ENCODE peak calls at places on chromosome 16, in six cellular contexts. One of them, this sample, is unnamed.

GRCh38 chr16:735982-736453 is 4.8 kb downstream of the CIAO3 start:
- DNase-seq in cardiac muscle cell: no peak
- DNase-seq in colonic mucosa: no peak
- DNase-seq in astrocyte of the cerebellum: no peak
- DNase-seq in mucosa of descending colon: no peak
- DNase-seq in fibroblast of pulmonary artery: no peak
- DNase-seq in this sample: no peak

GRCh38 chr16:11394593-11394960 is 49.3 kb downstream of the RMI2 start:
- DNase-seq in astrocyte of the cerebellum: no peak
- DNase-seq in cardiac muscle cell: no peak
- DNase-seq in mucosa of descending colon: no peak
- DNase-seq in fibroblast of pulmonary artery: no peak
- DNase-seq in colonic mucosa: no peak
- DNase-seq in this sample: peak

GRCh38 chr16:21554795-21555585 is 44.4 kb upstream of the METTL9 start:
- DNase-seq in astrocyte of the cerebellum: peak
- DNase-seq in fibroblast of pulmonary artery: peak
- DNase-seq in colonic mucosa: peak
- DNase-seq in cardiac muscle cell: peak
- DNase-seq in mucosa of descending colon: peak
- DNase-seq in this sample: peak

GRCh38 chr16:51166116-51166515 is 15.0 kb upstream of the SALL1 start:
- DNase-seq in colonic mucosa: no peak
- DNase-seq in fibroblast of pulmonary artery: no peak
- DNase-seq in cardiac muscle cell: no peak
- DNase-seq in astrocyte of the cerebellum: no peak
- DNase-seq in mucosa of descending colon: no peak
- DNase-seq in this sample: no peak

GRCh38 chr16:71762186-71762585 is 37.7 kb upstream of the PHLPP2 start:
- DNase-seq in colonic mucosa: no peak
- DNase-seq in astrocyte of the cerebellum: no peak
- DNase-seq in fibroblast of pulmonary artery: peak
- DNase-seq in mucosa of descending colon: no peak
- DNase-seq in cardiac muscle cell: peak
- DNase-seq in this sample: no peak

GRCh38 chr16:397135-397661 is at the start of gene NME4:
- DNase-seq in astrocyte of the cerebellum: no peak
- DNase-seq in cardiac muscle cell: peak
- DNase-seq in colonic mucosa: no peak
- DNase-seq in mucosa of descending colon: no peak
- DNase-seq in fibroblast of pulmonary artery: peak
- DNase-seq in this sample: peak

GRCh38 chr16:72844225-72844920 is 203.6 kb downstream of the ZFHX3 start:
- DNase-seq in fibroblast of pulmonary artery: no peak
- DNase-seq in mucosa of descending colon: no peak
- DNase-seq in colonic mucosa: no peak
- DNase-seq in cardiac muscle cell: no peak
- DNase-seq in astrocyte of the cerebellum: no peak
- DNase-seq in this sample: no peak

GRCh38 chr16:65070831-65071230 is 51.0 kb downstream of the CDH11 start:
- DNase-seq in colonic mucosa: peak
- DNase-seq in astrocyte of the cerebellum: peak
- DNase-seq in fibroblast of pulmonary artery: peak
- DNase-seq in mucosa of descending colon: no peak
- DNase-seq in cardiac muscle cell: peak
- DNase-seq in this sample: no peak

GRCh38 chr16:56408379-56409098 is 16.8 kb downstream of the AMFR start:
- DNase-seq in fibroblast of pulmonary artery: no peak
- DNase-seq in colonic mucosa: peak
- DNase-seq in cardiac muscle cell: no peak
- DNase-seq in astrocyte of the cerebellum: no peak
- DNase-seq in mucosa of descending colon: no peak
- DNase-seq in this sample: no peak

GRCh38 chr16:68972720-68973119 is 129.4 kb downstream of the TANGO6 start:
- DNase-seq in cardiac muscle cell: peak
- DNase-seq in astrocyte of the cerebellum: peak
- DNase-seq in fibroblast of pulmonary artery: peak
- DNase-seq in colonic mucosa: no peak
- DNase-seq in mucosa of descending colon: no peak
- DNase-seq in this sample: no peak
- TF ChIP-seq CTCF in cardiac muscle cell: peak
- TF ChIP-seq CTCF in astrocyte of the cerebellum: peak
- TF ChIP-seq CTCF in fibroblast of pulmonary artery: peak
- TF ChIP-seq CTCF in colonic mucosa: no peak
- TF ChIP-seq CTCF in mucosa of descending colon: no peak
- TF ChIP-seq CTCF in this sample: peak

GRCh38 chr16:22979038-22979437 is 165.1 kb downstream of the HS3ST2 start:
- DNase-seq in astrocyte of the cerebellum: no peak
- DNase-seq in colonic mucosa: no peak
- DNase-seq in cardiac muscle cell: no peak
- DNase-seq in mucosa of descending colon: no peak
- DNase-seq in fibroblast of pulmonary artery: no peak
- DNase-seq in this sample: no peak
- TF ChIP-seq CTCF in astrocyte of the cerebellum: no peak
- TF ChIP-seq CTCF in colonic mucosa: no peak
- TF ChIP-seq CTCF in cardiac muscle cell: no peak
- TF ChIP-seq CTCF in mucosa of descending colon: no peak
- TF ChIP-seq CTCF in fibroblast of pulmonary artery: no peak
- TF ChIP-seq CTCF in this sample: no peak

GRCh38 chr16:30902070-30902972 is 5.9 kb downstream of the CTF1 start:
- DNase-seq in cardiac muscle cell: peak
- DNase-seq in fibroblast of pulmonary artery: peak
- DNase-seq in astrocyte of the cerebellum: no peak
- DNase-seq in colonic mucosa: peak
- DNase-seq in mucosa of descending colon: peak
- DNase-seq in this sample: no peak

GRCh38 chr16:30899794-30900193 is 3.4 kb downstream of the CTF1 start:
- DNase-seq in cardiac muscle cell: no peak
- DNase-seq in mucosa of descending colon: no peak
- DNase-seq in colonic mucosa: no peak
- DNase-seq in astrocyte of the cerebellum: no peak
- DNase-seq in fibroblast of pulmonary artery: no peak
- DNase-seq in this sample: no peak

GRCh38 chr16:30900588-30900987 is 4.2 kb downstream of the CTF1 start:
- DNase-seq in cardiac muscle cell: no peak
- DNase-seq in fibroblast of pulmonary artery: no peak
- DNase-seq in mucosa of descending colon: no peak
- DNase-seq in colonic mucosa: no peak
- DNase-seq in astrocyte of the cerebellum: no peak
- DNase-seq in this sample: no peak

GRCh38 chr16:30903002-30903401 is 6.6 kb downstream of the CTF1 start:
- DNase-seq in colonic mucosa: no peak
- DNase-seq in cardiac muscle cell: no peak
- DNase-seq in astrocyte of the cerebellum: no peak
- DNase-seq in fibroblast of pulmonary artery: no peak
- DNase-seq in mucosa of descending colon: no peak
- DNase-seq in this sample: no peak

DNA sequence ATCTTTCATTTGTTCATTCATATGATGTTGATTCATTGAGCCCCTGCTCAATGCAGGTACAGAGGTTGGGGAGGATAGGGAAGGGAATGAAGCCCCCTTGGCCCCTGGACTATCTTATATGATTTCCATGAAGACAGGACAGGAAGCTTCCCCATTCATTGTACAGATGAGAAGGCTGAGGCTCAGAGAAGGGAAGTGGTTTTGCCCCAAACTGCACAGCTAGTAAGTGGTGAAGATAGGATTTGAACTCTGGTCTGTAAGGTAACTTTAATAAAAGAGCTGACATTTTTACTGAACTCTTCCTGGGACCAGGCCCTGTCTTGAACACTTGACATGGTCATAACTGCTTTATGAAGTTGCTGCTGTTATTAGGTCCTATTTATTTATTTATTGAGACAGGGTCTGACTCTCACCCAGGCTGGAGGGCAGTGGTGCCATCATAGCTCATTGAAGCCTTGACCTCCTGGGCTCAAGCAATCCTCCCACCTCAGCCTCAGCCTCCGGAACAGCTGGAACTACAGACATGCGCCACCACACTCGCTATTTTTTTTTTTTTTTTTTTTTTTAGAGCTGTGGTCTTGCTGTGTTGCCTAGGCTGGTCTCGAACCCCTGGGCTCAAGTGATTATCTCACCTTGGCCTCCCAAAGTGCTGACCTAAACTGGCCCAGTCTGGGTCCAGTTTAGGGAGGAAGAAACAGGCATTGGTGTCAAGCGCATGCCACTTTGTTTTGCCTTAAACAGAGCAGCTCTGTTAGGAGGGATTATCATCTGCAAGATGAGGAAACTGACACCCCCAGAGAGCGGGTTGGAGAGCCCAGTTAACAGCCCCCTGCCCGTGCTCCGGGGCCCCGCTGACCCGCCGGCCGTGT is 5.0 kb downstream of the CTF1 start:
- DNase-seq in colonic mucosa: no peak
- DNase-seq in astrocyte of the cerebellum: no peak
- DNase-seq in fibroblast of pulmonary artery: no peak
- DNase-seq in mucosa of descending colon: no peak
- DNase-seq in cardiac muscle cell: peak
- DNase-seq in this sample: no peak
- TF ChIP-seq CTCF in colonic mucosa: no peak
- TF ChIP-seq CTCF in astrocyte of the cerebellum: no peak
- TF ChIP-seq CTCF in fibroblast of pulmonary artery: no peak
- TF ChIP-seq CTCF in mucosa of descending colon: no peak
- TF ChIP-seq CTCF in cardiac muscle cell: no peak
- TF ChIP-seq CTCF in this sample: no peak

DNA sequence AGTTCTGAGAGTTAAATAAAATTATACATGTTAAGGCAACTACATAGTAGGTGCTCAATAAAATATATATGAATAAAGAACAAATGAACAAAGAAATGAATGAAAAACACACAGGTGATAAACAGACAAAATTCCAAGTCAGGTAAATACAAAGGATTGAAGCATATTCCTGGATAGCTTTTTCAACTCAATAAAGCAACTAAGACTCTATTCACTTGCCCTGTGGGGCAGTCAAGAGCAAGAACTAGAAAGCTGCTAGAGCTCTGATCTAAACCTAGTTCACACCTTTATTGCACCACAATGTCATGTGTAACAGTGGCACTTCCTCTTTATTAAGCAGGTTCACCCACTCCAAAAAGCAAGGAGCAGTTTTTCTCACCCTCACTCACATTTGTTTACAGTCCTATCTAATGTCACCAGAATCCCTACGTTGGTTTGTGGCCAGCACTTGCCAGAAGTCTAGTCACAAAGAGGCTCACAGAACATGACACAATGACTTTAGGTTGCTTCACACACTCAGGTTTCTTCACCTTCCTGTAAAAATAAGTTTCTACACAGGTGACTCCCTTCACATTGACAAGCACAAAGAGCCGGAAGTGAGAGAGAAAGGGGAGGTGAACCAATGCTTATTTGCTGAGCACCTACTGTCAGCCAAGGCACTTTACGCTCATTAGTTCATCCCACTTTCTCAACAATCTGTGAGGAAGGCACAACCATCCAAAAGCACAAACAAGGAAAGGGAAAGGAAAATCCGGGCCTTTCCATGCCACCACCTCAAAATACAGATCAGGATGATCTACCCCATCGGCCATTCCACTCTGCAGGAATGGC is 70.8 kb downstream of the XPO6 start:
- DNase-seq in fibroblast of pulmonary artery: peak
- DNase-seq in mucosa of descending colon: no peak
- DNase-seq in colonic mucosa: no peak
- DNase-seq in cardiac muscle cell: no peak
- DNase-seq in astrocyte of the cerebellum: no peak
- DNase-seq in this sample: no peak
- TF ChIP-seq CTCF in fibroblast of pulmonary artery: no peak
- TF ChIP-seq CTCF in mucosa of descending colon: no peak
- TF ChIP-seq CTCF in colonic mucosa: no peak
- TF ChIP-seq CTCF in cardiac muscle cell: no peak
- TF ChIP-seq CTCF in astrocyte of the cerebellum: no peak
- TF ChIP-seq CTCF in this sample: no peak

DNA sequence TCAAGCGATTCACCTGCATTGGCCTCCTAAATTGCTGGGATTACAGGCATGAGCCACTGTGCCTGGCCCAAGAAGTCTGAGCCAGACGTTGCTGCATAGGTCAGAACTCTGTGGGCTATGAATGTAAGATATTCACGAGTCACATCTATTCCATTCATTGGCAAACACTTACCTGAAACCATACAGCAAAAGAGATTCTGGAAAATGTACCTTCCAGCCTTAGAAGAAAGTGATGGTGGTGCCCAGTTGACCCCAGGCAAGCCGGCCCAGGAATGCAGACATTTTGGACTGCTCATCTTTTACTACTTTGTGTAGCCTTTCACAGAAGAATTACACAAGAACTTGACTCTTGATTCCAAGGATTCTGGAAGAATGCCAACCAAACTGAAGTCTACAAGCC is 135.6 kb upstream of the N4BP1 start:
- DNase-seq in colonic mucosa: no peak
- DNase-seq in astrocyte of the cerebellum: no peak
- DNase-seq in mucosa of descending colon: no peak
- DNase-seq in cardiac muscle cell: no peak
- DNase-seq in fibroblast of pulmonary artery: no peak
- DNase-seq in this sample: no peak
- TF ChIP-seq CTCF in colonic mucosa: no peak
- TF ChIP-seq CTCF in astrocyte of the cerebellum: no peak
- TF ChIP-seq CTCF in mucosa of descending colon: no peak
- TF ChIP-seq CTCF in cardiac muscle cell: no peak
- TF ChIP-seq CTCF in fibroblast of pulmonary artery: no peak
- TF ChIP-seq CTCF in this sample: no peak

DNA sequence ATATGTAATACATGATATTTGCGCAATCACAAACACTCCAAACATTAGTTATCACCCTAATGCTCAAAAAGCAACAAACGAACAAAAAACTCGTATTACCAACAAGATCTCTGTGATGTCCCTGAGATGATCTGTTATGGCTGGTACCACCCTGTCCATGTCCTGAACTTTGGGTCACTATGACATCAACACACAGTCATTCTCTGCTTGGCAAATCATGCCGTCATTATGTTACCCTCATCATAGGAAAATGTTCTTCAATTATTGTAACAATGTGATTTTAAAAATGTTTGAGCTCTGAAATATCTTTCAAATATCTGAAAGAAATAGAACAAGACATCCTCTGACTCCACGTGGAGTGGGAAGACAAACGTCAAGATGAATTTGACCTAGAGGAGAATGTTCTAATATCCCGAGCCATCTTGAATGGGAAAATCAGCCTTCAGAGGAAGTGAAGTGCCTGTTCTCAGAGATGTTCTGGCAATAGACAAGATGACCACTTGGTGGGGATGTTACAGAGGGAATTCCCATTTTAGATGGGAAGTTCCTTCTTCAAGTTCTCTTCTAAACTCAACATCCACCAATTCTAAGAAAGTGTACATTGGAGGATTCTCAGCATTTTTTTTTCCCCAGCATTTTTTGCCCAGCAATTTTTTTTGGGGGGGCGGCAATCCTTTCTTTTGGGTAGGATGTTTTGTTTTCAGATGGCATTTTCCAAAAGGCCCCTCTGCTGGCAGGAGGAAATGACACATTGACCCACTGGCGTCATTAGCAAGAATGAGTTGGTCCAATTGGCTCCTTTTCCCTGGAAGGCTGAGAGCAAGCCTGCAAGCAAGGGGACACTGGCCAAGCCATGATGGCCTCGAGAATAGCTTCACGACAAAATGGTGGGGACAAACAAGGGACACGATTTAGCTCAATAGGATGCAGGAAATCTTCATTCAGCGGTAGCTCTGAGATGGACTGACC is 3.7 kb upstream of the HSD17B2 start:
- DNase-seq in astrocyte of the cerebellum: peak
- DNase-seq in cardiac muscle cell: peak
- DNase-seq in colonic mucosa: peak
- DNase-seq in mucosa of descending colon: no peak
- DNase-seq in fibroblast of pulmonary artery: peak
- DNase-seq in this sample: no peak
- TF ChIP-seq CTCF in astrocyte of the cerebellum: peak
- TF ChIP-seq CTCF in cardiac muscle cell: peak
- TF ChIP-seq CTCF in colonic mucosa: peak
- TF ChIP-seq CTCF in mucosa of descending colon: peak
- TF ChIP-seq CTCF in fibroblast of pulmonary artery: peak
- TF ChIP-seq CTCF in this sample: peak

GRCh38 chr16:84746875-84747274 is 47.1 kb downstream of the USP10 start:
- DNase-seq in colonic mucosa: no peak
- DNase-seq in cardiac muscle cell: no peak
- DNase-seq in mucosa of descending colon: no peak
- DNase-seq in astrocyte of the cerebellum: no peak
- DNase-seq in fibroblast of pulmonary artery: no peak
- DNase-seq in this sample: no peak
- TF ChIP-seq CTCF in colonic mucosa: no peak
- TF ChIP-seq CTCF in cardiac muscle cell: peak
- TF ChIP-seq CTCF in mucosa of descending colon: no peak
- TF ChIP-seq CTCF in astrocyte of the cerebellum: peak
- TF ChIP-seq CTCF in fibroblast of pulmonary artery: peak
- TF ChIP-seq CTCF in this sample: peak

This sample was measured in chondrocyte.